ENCODE peak calls at places on chromosomes 3 and 15, in four cellular contexts. J, M, Q and V are unnamed samples.

GRCh38 chr3:112629425-112629824 is 11.5 kb downstream of the CCDC80 start:
- DNase-seq in M (no peak), J (peak), Q (no peak), V (no peak)

GRCh38 chr15:67064607-67065530 is 533 bp upstream of the SMAD3 start:
- DNase-seq in Q (no peak), J (peak), M (peak), V (no peak)

GRCh38 chr3:176693416-176693815 is 503.9 kb downstream of the TBL1XR1 start:
- DNase-seq in Q (no peak), J (no peak), M (no peak), V (no peak)

GRCh38 chr3:97692406-97692805 is 72.2 kb upstream of the ARL6 start:
- DNase-seq in J (no peak), Q (no peak), M (no peak), V (no peak)

GRCh38 chr15:39248204-39248603 is 332.7 kb upstream of the THBS1 start:
- DNase-seq in J (no peak), M (peak), Q (no peak), V (no peak)

GRCh38 chr3:114745322-114746240 is 401.5 kb downstream of the ZBTB20 start:
- DNase-seq in M (peak), Q (no peak), J (no peak), V (no peak)

GRCh38 chr3:127406309-127407025 is 118.6 kb upstream of the PRR20G start:
- DNase-seq in Q (no peak), M (peak), J (peak), V (no peak)

GRCh38 chr15:63157891-63158431 is 684 bp upstream of the RPS27L start:
- DNase-seq in Q (no peak), M (peak), J (peak), V (no peak)

GRCh38 chr3:111690242-111690641 is 95.1 kb upstream of the ZBED2 start:
- DNase-seq in Q (no peak), M (no peak), J (no peak), V (no peak)

GRCh38 chr3:116413319-116413718 is 32.0 kb downstream of the LSAMP start:
- DNase-seq in M (no peak), J (no peak), Q (no peak), V (no peak)

DNA sequence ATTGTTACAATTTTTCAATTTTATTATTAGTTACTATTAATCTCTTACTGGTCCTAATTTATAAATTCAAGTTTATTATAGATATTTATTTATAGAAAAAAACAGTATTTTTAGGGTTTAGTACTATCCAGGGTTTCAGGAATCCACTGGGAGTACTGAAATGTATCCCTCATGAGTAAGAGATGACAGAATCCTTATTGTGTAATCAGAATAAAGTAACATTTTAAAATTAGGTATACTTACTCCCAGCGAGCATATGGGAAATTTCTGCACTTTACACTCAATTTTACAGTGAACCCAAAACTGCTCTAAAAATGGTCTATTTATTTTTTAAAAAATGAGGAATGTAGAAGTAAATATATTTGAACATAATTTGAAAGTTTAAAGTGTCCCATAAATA is 202.7 kb downstream of the CGGBP1 start:
- DNase-seq in J (no peak), M (no peak), Q (no peak), V (no peak)
- TF ChIP-seq SIN3A in J (no peak), M (no peak), Q (no peak), V (no peak)

DNA sequence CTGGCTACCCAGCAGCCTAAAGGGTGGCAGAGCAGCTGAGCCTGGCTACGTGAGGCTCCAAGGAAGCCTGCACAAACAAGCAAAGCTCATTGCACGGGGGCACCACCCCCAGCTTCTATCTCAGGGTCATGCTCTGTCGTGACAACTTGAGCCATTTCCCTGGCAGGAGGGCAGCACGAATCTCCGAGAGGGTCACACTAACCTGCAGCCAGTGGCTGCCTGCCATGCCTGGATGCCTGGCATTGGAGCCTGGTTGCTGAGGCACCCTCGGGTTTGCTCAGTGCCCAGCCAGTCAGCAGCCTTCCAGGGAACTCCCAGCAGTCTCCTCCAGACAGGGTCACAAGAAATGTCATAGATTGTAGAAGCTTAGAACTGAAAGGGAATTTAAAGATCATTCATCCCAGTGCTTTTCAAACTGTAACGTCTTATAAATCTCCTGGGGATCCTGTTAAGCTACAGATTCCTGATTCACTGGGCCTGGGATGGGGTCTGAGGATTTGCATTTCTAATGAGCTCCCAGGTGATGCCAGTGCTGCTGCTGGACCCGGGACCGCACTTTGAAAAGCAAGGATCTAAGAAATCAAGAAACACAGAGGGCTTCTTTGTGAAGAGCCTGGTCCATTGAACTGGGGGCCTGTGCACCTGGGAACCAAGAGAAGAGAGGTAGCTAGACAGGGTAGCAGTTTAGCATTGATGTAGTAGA is 48.4 kb downstream of the TMEM266 start:
- DNase-seq in M (no peak), Q (no peak), J (no peak), V (no peak)
- TF ChIP-seq BRCA1 in M (no peak), Q (no peak), J (no peak), V (no peak)

GRCh38 chr3:143119974-143120715 is 574 bp downstream of the CHST2 start:
- DNase-seq in Q (no peak), M (no peak), J (peak), V (no peak)
- TF ChIP-seq SIN3A in Q (no peak), M (no peak), J (no peak), V (no peak)

GRCh38 chr3:72153477-72154314 is 368.7 kb upstream of the PROK2 start:
- DNase-seq in M (no peak), J (no peak), Q (no peak), V (no peak)

GRCh38 chr3:72157782-72158638 is 373.1 kb upstream of the PROK2 start:
- DNase-seq in M (no peak), Q (no peak), J (no peak), V (no peak)

GRCh38 chr3:72152551-72153476 is 367.9 kb upstream of the PROK2 start:
- DNase-seq in M (peak), Q (no peak), J (peak), V (no peak)

GRCh38 chr3:72154391-72155300 is 369.7 kb upstream of the PROK2 start:
- DNase-seq in M (no peak), Q (no peak), J (no peak), V (no peak)

GRCh38 chr3:72155391-72156064 is 370.6 kb upstream of the PROK2 start:
- DNase-seq in M (peak), Q (no peak), J (peak), V (no peak)
- TF ChIP-seq BRCA1 in M (no peak), Q (no peak), J (no peak), V (no peak)

DNA sequence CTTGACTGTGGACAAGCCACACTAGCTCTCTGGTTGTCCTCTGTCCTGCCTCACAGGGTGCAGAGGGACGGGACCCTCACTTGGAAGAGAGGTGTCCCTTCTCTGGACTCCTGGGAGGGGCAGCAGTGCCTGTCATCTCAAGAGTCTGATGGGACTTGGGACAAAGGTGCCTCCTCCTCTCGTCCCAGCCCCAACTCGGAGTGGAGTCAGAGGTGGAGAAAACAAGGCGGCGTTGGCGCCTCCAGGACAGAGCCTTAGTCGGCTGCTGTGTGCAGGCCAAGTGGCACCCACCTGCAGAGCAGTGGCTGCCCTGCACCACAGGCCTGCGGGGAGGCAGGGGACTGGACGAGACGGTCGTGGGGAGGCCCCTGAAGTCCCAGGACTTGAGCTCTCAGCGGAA is 9.4 kb upstream of the SEC13 start:
- DNase-seq in M (no peak), Q (no peak), J (no peak), V (no peak)
- TF ChIP-seq SIN3A in M (no peak), Q (no peak), J (no peak), V (no peak)